ENCODE peak calls at places on chromosomes 7 and 10, in seven cellular contexts. R is ovary, I is cardiac muscle cell, J is A549, Y is esophagus muscularis mucosa, C is tibial artery, B is neural progenitor cell. M is an unnamed sample.

GRCh38 chr10:104767745-104768144 is 126.7 kb downstream of the SORCS3 start:
- DNase-seq in B (no peak), Y (no peak), J (no peak), R (no peak), C (no peak), I (no peak), M (no peak)

GRCh38 chr7:111756687-111757178 is 194.4 kb upstream of the IMMP2L start:
- DNase-seq in I (no peak), Y (no peak), B (peak; percentile 75), J (no peak), C (peak; percentile 87), R (peak; percentile 74), M (peak; percentile 75)

GRCh38 chr7:56447864-56448693 is 331.9 kb upstream of the NUPR2 start:
- DNase-seq in B (no peak), R (peak; percentile 66), J (no peak), Y (no peak), C (peak; percentile 72), I (no peak), M (no peak)

GRCh38 chr7:74709880-74710671 is 52.6 kb downstream of the GTF2I start:
- DNase-seq in J (peak; percentile 38), B (no peak), Y (no peak), R (no peak), I (no peak), C (no peak), M (no peak)

GRCh38 chr10:88232029-88232895 is 350.9 kb downstream of the RNLS start:
- DNase-seq in I (no peak), C (peak; percentile 88), B (no peak), Y (no peak), R (peak; percentile 72), J (no peak), M (peak; percentile 85)

GRCh38 chr7:29622335-29623265 is 59.0 kb downstream of the PRR15 start:
- DNase-seq in Y (no peak), I (no peak), R (no peak), C (no peak), B (no peak), J (peak; percentile 61), M (no peak)

GRCh38 chr10:74821501-74821900 is 4.9 kb upstream of the KAT6B start:
- DNase-seq in I (no peak), B (no peak), J (no peak), Y (no peak), C (no peak), R (no peak), M (no peak)

GRCh38 chr10:60353519-60354258 is 36.0 kb downstream of the ANK3 start:
- DNase-seq in Y (no peak), C (no peak), J (no peak), B (peak; percentile 51), R (peak; percentile 34), I (no peak), M (peak; percentile 61)

GRCh38 chr7:121076350-121077164 is 88.0 kb downstream of the CPED1 start:
- DNase-seq in R (no peak), B (no peak), C (no peak), I (no peak), Y (no peak), J (no peak), M (no peak)

GRCh38 chr7:43784030-43785001 is 25.8 kb downstream of the BLVRA start:
- DNase-seq in I (no peak), Y (no peak), B (no peak), R (no peak), J (no peak), C (peak; percentile 19), M (no peak)

DNA sequence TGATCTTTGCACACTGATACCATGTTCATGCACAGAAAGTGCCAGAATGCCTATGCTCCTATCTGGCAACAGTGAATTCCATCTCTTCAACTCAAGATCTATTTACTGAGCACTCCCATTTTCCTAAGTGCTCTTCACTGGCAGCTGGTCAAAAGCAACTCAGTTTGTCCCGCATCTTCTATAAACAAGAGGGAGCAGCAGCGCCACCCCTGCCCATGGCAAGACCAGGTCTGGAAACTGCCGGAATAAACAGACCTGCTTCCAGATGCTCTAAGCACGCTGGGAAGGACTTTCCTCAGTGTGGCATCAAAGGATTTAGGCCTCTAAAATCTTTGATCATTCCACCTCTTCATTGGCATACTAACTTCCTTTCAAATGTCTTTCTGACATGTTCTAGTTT is 104.4 kb upstream of the MACROH2A2 start:
- DNase-seq in Y (no peak), B (no peak), C (no peak), I (no peak), R (no peak), J (no peak), M (no peak)
- TF ChIP-seq CTCF in Y (no peak), B (no peak), C (no peak), I (no peak), R (no peak), J (no peak), M (no peak)

DNA sequence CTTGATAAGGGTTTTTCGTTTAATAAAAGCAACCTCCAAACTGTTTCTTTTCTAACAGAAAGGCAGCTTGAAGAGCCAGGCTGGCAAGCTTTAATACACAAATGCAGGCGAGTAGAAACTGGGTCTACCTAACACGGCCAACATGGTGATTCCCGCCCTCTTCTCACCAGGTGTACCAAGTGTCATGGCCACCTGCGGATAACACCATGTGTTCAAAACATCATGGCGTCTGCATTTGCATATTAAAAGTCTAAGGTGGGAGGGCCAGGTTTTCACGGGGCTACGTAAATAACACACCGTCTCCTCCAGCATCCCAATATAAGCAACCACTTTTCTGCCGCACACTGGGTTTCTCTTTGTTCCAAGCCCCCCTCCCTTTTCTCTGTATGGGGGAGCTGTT is 631.7 kb downstream of the PARD3 start:
- DNase-seq in Y (no peak), C (no peak), J (no peak), I (no peak), B (no peak), R (no peak), M (no peak)
- H3K4me1 ChIP-seq in Y (peaks cover 46% of the 10 kb centered on the region), C (no peaks in the 10 kb centered on the region), J (peaks cover 20% of the 10 kb centered on the region), I (peaks cover 21% of the 10 kb centered on the region), B (peaks cover 81% of the 10 kb centered on the region), R (peaks cover 24% of the 10 kb centered on the region), M (peaks cover 23% of the 10 kb centered on the region)

GRCh38 chr7:64183126-64183742 is 23.8 kb upstream of the ZNF735 start:
- DNase-seq in B (no peak), Y (no peak), I (no peak), C (no peak), R (peak; percentile 27), J (no peak), M (no peak)
- TF ChIP-seq CTCF in B (peak; percentile 34), Y (peak; percentile 100), I (peak; percentile 33), C (peak; percentile 70), R (no peak), J (no peak), M (peak; percentile 90)

DNA sequence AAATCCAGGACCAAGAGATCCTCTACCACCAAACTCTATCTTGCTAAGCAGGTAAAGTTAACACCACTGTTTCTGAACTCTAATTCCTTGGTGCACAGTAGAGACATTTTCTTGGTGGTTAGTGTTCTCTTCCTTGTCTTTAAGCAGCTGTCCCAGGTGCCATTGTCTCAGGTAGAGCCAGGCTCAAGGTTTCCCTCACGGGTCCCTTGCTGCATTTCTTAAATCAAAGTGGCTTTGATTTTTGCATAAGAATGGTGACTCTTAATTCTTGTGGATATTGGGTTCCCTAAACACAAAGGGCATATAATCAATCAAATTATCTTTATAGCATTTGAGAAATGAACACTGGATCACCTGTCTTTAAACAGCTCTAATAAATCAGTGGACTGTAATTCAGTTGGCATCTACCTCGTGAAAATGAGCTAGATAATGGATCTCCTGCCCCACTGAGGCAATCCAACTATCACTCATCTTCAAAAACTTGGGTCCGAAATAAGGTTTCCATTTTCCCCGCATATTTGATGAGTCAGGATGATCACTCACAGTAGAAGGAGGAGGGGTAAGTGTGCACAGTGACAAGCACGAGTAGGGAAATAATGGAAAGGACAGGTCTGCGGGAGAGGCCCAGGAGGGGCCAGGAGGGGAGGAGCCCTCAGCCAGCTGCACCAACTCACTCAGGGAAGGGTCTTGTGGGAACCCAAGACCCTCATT is 2.4 kb downstream of the ABCC2 start:
- DNase-seq in C (no peak), I (no peak), Y (no peak), B (no peak), J (peak; percentile 80), R (no peak), M (no peak)
- H3K4me1 ChIP-seq in C (no peaks in the 10 kb centered on the region), I (no peaks in the 10 kb centered on the region), Y (peaks cover 26% of the 10 kb centered on the region), B (no peaks in the 10 kb centered on the region), J (peaks cover 72% of the 10 kb centered on the region), R (no peaks in the 10 kb centered on the region), M (no peaks in the 10 kb centered on the region)

DNA sequence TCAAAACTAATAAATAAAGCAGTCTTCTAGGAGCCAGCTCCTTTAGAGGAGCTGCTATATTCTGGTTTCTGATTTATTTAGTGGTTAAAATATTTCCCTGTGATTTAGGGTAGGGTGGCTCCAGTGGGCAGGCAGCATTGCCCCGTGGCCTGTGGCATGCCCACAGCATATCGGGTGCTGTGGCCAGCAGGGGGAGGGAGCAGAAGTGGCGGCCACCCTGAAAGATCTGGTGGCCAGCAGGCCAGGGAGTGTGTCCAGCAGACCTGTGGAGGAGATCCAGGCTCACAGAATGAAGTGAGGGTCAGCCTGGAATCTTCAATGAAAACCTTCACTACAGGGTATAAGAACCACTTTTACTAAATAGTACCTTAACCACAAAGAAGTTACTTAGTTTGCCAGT is 189.2 kb downstream of the TAX1BP1 start:
- DNase-seq in I (no peak), R (no peak), C (no peak), J (no peak), Y (no peak), B (no peak), M (no peak)
- TF ChIP-seq CTCF in I (no peak), R (no peak), C (no peak), J (peak; percentile 6), Y (no peak), B (no peak), M (no peak)

M was measured in right atrium auricular region.